ENCODE peak calls at places on chromosome 20, in four cellular contexts. N, P, T and U are unnamed samples.

GRCh38 chr20:17571967-17572638 is 2.2 kb downstream of the DSTN start:
- DNase-seq in N (no peak), P (no peak), T (no peak), U (no peak)

GRCh38 chr20:6162239-6162638 is 39.4 kb upstream of the FERMT1 start:
- DNase-seq in N (no peak), P (no peak), T (no peak), U (no peak)

GRCh38 chr20:43355610-43356009 is 102.1 kb upstream of the SRSF6 start:
- DNase-seq in N (no peak), P (no peak), T (no peak), U (no peak)

GRCh38 chr20:16926626-16927025 is 178.5 kb downstream of the OTOR start:
- DNase-seq in N (no peak), P (no peak), T (no peak), U (no peak)

GRCh38 chr20:64035066-64035932 is 683 bp upstream of the C20orf204 start:
- DNase-seq in N (no peak), P (no peak), T (peak), U (no peak)

GRCh38 chr20:46939031-46939430 is 44.4 kb downstream of the EYA2 start:
- DNase-seq in N (no peak), P (peak), T (no peak), U (peak)

GRCh38 chr20:14896569-14896968 is 559.2 kb upstream of the FLRT3 start:
- DNase-seq in N (no peak), P (no peak), T (no peak), U (no peak)

GRCh38 chr20:1389703-1390385 is 3.0 kb downstream of the FKBP1A start:
- DNase-seq in N (no peak), P (no peak), T (no peak), U (no peak)

GRCh38 chr20:37577972-37578371 is 50.3 kb upstream of the BLCAP start:
- DNase-seq in N (no peak), P (no peak), T (no peak), U (no peak)

GRCh38 chr20:63215101-63216040 is 560 bp downstream of the YTHDF1 start:
- DNase-seq in N (no peak), P (peak), T (no peak), U (peak)

GRCh38 chr20:19867940-19868371 is 109.9 kb downstream of the RIN2 start:
- DNase-seq in N (no peak), P (no peak), T (no peak), U (no peak)

GRCh38 chr20:45890077-45890996 is 671 bp downstream of the NEURL2 start:
- DNase-seq in N (peak), P (peak), T (no peak), U (peak)

GRCh38 chr20:17971571-17972013 is 2.8 kb downstream of the MGME1 start:
- DNase-seq in N (no peak), P (no peak), T (no peak), U (peak)

GRCh38 chr20:49945306-49945700 is 9.1 kb downstream of the RNF114 start:
- DNase-seq in N (no peak), P (no peak), T (no peak), U (no peak)

GRCh38 chr20:18090044-18090443 is 32.3 kb upstream of the OVOL2 start:
- DNase-seq in N (no peak), P (no peak), T (no peak), U (peak)

GRCh38 chr20:43529457-43530153 is 22.1 kb downstream of the L3MBTL1 start:
- DNase-seq in N (no peak), P (no peak), T (no peak), U (no peak)

GRCh38 chr20:1809611-1810510 is 85.3 kb upstream of the SIRPA start:
- DNase-seq in N (no peak), P (no peak), T (no peak), U (no peak)

GRCh38 chr20:63301671-63302070 is 8.7 kb downstream of the COL20A1 start:
- DNase-seq in N (no peak), P (no peak), T (no peak), U (no peak)

DNA sequence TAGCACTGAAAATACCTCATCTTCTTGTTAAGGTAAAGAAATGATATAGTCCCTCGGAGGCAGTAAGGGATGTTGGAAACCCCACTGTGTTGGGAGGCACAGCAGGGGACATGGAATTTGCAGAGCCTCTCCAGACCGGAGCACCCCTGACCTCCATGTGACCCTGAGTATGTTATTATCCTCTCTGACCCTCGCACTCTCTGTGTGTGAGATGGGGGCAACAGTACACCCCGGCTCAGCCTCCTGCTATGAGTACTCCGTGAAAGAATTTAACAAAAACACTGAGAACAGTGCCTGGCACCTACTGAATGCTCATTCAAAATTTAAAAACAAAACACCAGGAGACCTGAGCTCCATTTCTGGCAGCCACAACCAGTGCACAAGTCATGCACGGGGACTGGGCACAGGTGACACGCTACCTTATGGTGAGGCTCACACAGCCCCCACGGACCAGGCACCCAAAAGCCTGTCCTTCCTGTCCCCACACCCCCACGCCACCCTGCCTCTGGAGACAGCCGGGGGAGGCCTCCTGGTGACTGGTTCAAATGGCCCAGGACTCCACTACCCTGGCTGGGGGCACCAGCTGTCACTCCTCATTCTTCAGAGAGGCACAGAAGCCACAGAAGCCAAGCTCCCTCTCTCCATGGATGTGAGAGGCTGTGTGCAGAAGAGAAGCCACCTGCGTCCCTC is 6.1 kb downstream of the NINL start:
- DNase-seq in N (no peak), P (no peak), T (no peak), U (peak)
- TF ChIP-seq TCF12 in N (no peak), P (no peak), T (no peak), U (no peak)

GRCh38 chr20:39643292-39643691 is 681.1 kb downstream of the DHX35 start:
- DNase-seq in N (no peak), P (no peak), T (no peak), U (no peak)
- TF ChIP-seq TCF12 in N (no peak), P (no peak), T (no peak), U (no peak)

GRCh38 chr20:7741866-7742265 is 198.4 kb downstream of the HAO1 start:
- DNase-seq in N (no peak), P (no peak), T (no peak), U (no peak)

GRCh38 chr20:7744411-7744810 is 195.8 kb downstream of the HAO1 start:
- DNase-seq in N (no peak), P (no peak), T (no peak), U (no peak)

GRCh38 chr20:7742479-7742878 is 197.8 kb downstream of the HAO1 start:
- DNase-seq in N (no peak), P (no peak), T (no peak), U (no peak)
- TF ChIP-seq TCF12 in N (no peak), P (peak), T (no peak), U (no peak)

DNA sequence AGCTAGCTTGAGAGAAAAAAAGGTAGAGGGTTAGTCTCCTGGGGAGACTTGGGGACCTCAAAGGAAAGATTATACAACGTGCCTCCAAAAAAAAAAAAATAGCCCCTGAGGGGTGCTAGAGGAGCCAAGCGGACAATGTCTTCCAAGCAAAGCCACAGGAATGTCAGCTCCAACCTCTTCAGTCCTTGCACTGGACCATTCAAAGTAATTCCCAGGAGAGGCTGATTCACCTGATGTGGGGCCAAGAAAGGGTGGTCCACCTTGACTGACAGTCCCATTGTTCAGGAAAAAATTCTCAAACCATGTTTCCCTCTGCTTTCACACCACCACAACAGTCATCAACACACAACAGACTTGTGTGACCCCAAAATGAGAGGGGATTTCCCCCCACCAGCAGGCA is 30.7 kb downstream of the ASIP start:
- DNase-seq in N (no peak), P (no peak), T (no peak), U (no peak)
- TF ChIP-seq TCF12 in N (no peak), P (no peak), T (no peak), U (no peak)